ENCODE peak calls at places on chromosomes 7 and 10, in seven cellular contexts. K, E, H, M, X, R and D are unnamed samples.

GRCh38 chr7:153886506-153887391 is 165.4 kb upstream of the DPP6 start:
- DNase-seq in K (no peak), E (no peak), H (no peak), M (no peak), X (no peak), R (no peak), D (no peak)

GRCh38 chr10:89604200-89604599 is 40.8 kb downstream of the PANK1 start:
- DNase-seq in K (no peak), E (no peak), H (no peak), M (no peak), X (no peak), R (no peak), D (peak; percentile 25)

GRCh38 chr10:126315471-126316177 is 72.7 kb downstream of the ADAM12 start:
- DNase-seq in K (no peak), E (no peak), H (no peak), M (no peak), X (no peak), R (no peak), D (no peak)

GRCh38 chr7:86762129-86762528 is 118.4 kb downstream of the GRM3 start:
- DNase-seq in K (no peak), E (no peak), H (no peak), M (no peak), X (no peak), R (no peak), D (no peak)

GRCh38 chr10:48509974-48510692 is 94.7 kb downstream of the ARHGAP22 start:
- DNase-seq in K (no peak), E (no peak), H (peak; percentile 22), M (no peak), X (no peak), R (peak; percentile 25), D (no peak)

GRCh38 chr7:16433568-16434122 is 12.3 kb upstream of the CRPPA start:
- DNase-seq in K (no peak), E (no peak), H (no peak), M (no peak), X (no peak), R (no peak), D (no peak)

GRCh38 chr7:116633131-116633988 is 38.6 kb upstream of the MET start:
- DNase-seq in K (no peak), E (no peak), H (no peak), M (peak; percentile 13), X (peak; percentile 38), R (no peak), D (no peak)

GRCh38 chr10:9157656-9158055 is 1103.2 kb downstream of the GATA3 start:
- DNase-seq in K (no peak), E (no peak), H (no peak), M (no peak), X (no peak), R (no peak), D (no peak)

GRCh38 chr7:25858200-25858561 is 293.8 kb upstream of the NFE2L3 start:
- DNase-seq in K (no peak), E (no peak), H (no peak), M (no peak), X (no peak), R (no peak), D (no peak)

GRCh38 chr10:121351533-121351932 is 246.7 kb downstream of the FGFR2 start:
- DNase-seq in K (no peak), E (no peak), H (no peak), M (no peak), X (no peak), R (no peak), D (no peak)

GRCh38 chr7:33395340-33395739 is 266.0 kb downstream of the BBS9 start:
- DNase-seq in K (no peak), E (no peak), H (no peak), M (no peak), X (no peak), R (no peak), D (no peak)

GRCh38 chr10:112896273-112896672 is 53.8 kb upstream of the TCF7L2 start:
- DNase-seq in K (no peak), E (no peak), H (no peak), M (no peak), X (no peak), R (no peak), D (no peak)

GRCh38 chr10:76082956-76083355 is 651.5 kb downstream of the LRMDA start:
- DNase-seq in K (no peak), E (no peak), H (no peak), M (peak; percentile 13), X (no peak), R (no peak), D (no peak)

GRCh38 chr7:134613623-134614347 is 32.9 kb upstream of the BPGM start:
- DNase-seq in K (no peak), E (no peak), H (peak; percentile 61), M (peak; percentile 85), X (peak; percentile 66), R (no peak), D (no peak)

GRCh38 chr7:105245398-105246099 is 143.2 kb downstream of the SRPK2 start:
- DNase-seq in K (no peak), E (no peak), H (no peak), M (no peak), X (no peak), R (peak; percentile 11), D (no peak)

GRCh38 chr10:15627617-15628196 is 92.0 kb downstream of the ITGA8 start:
- DNase-seq in K (no peak), E (no peak), H (no peak), M (no peak), X (no peak), R (no peak), D (no peak)

GRCh38 chr7:151860771-151861170 is 16.1 kb downstream of the PRKAG2 start:
- DNase-seq in K (no peak), E (no peak), H (no peak), M (no peak), X (no peak), R (no peak), D (peak; percentile 4)

GRCh38 chr10:44051584-44052385 is 333.1 kb downstream of the CXCL12 start:
- DNase-seq in K (no peak), E (no peak), H (no peak), M (no peak), X (no peak), R (no peak), D (no peak)

GRCh38 chr10:93028881-93029280 is 31.7 kb upstream of the CYP26C1 start:
- DNase-seq in K (no peak), E (no peak), H (peak; percentile 9), M (no peak), X (no peak), R (no peak), D (no peak)

GRCh38 chr7:100892364-100893317 is 3.0 kb downstream of the ACHE start:
- DNase-seq in K (no peak), E (no peak), H (no peak), M (no peak), X (no peak), R (no peak), D (peak; percentile 31)

GRCh38 chr7:139568346-139568675 is 44.8 kb downstream of the CLEC2L start:
- DNase-seq in K (no peak), E (no peak), H (no peak), M (no peak), X (no peak), R (no peak), D (no peak)

GRCh38 chr7:98165827-98166667 is 45.2 kb upstream of the BHLHA15 start:
- DNase-seq in K (no peak), E (peak; percentile 61), H (peak; percentile 60), M (no peak), X (no peak), R (peak; percentile 53), D (peak; percentile 74)

GRCh38 chr7:5638994-5639393 is 142.5 kb downstream of the RNF216 start:
- DNase-seq in K (no peak), E (no peak), H (no peak), M (no peak), X (no peak), R (no peak), D (no peak)

GRCh38 chr7:139749545-139749944 is 28.3 kb downstream of the HIPK2 start:
- DNase-seq in K (no peak), E (no peak), H (no peak), M (no peak), X (no peak), R (no peak), D (no peak)

DNA sequence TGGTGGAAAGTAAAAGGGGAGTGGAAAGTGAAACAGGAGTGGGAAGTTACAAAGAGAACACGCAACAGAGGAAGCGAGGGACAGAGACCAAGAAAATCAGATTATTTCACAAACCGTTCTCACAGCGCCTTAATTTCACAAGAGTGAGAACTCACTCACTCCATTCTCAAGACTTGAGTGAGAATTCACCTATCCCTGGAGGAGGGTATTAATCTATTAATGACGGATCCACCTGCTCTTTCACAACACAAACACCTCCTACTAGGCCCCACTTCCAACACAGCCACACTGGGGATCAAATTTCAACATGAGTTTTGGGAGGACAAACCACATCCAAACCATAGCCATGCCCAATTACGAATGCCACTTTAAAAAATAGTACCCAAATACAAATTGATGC is 297.6 kb downstream of the GPAM start:
- DNase-seq in K (no peak), E (no peak), H (no peak), M (no peak), X (no peak), R (no peak), D (no peak)
- H3K9me3 ChIP-seq in K (peaks cover 19% of the 10 kb centered on the region), E (no peaks in the 10 kb centered on the region), H (no peaks in the 10 kb centered on the region), M (no peaks in the 10 kb centered on the region), X (no peaks in the 10 kb centered on the region), R (no peaks in the 10 kb centered on the region), D (no peaks in the 10 kb centered on the region)

GRCh38 chr7:157021071-157021891 is 10.8 kb upstream of the MNX1 start:
- DNase-seq in K (no peak), E (no peak), H (no peak), M (no peak), X (no peak), R (no peak), D (no peak)
- H3K4me3 ChIP-seq in K (peak overlapping the region; percentile 21), E (no peak overlapping the region), H (no peak overlapping the region), M (peak overlapping the region; percentile 34), X (peak overlapping the region; percentile 15), R (no peak overlapping the region), D (no peak overlapping the region)

GRCh38 chr7:56219017-56219416 is 102.8 kb upstream of the NUPR2 start:
- DNase-seq in K (no peak), E (no peak), H (no peak), M (no peak), X (no peak), R (no peak), D (no peak)

GRCh38 chr7:56213574-56213973 is 97.4 kb upstream of the NUPR2 start:
- DNase-seq in K (no peak), E (no peak), H (no peak), M (no peak), X (no peak), R (no peak), D (no peak)

GRCh38 chr7:56222866-56223265 is 106.6 kb upstream of the NUPR2 start:
- DNase-seq in K (no peak), E (no peak), H (no peak), M (no peak), X (no peak), R (no peak), D (no peak)

DNA sequence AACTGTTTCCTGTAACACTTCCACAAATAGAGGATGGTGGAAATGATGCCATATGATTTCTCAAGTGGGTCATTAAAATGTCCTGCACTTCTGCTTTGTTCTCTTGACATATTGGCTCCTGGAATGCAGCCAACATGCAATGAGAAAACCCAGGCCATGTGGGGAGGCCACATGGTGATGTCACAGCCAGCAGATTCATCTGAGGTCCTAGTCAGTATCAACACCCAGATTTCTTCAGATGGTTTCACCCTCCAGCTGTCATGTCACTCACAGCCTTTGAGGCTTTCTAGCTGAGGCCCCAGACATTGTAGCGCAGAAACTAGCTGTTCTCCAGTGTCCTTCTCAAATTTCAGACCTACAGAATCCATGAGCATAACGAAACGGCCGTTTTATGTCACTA is 102.3 kb upstream of the NUPR2 start:
- DNase-seq in K (no peak), E (no peak), H (no peak), M (no peak), X (peak; percentile 22), R (no peak), D (no peak)
- H3K9me3 ChIP-seq in K (peaks cover 33% of the 10 kb centered on the region), E (peaks cover 41% of the 10 kb centered on the region), H (peaks cover 3% of the 10 kb centered on the region), M (peaks cover 3% of the 10 kb centered on the region), X (no peaks in the 10 kb centered on the region), R (no peaks in the 10 kb centered on the region), D (peaks cover 42% of the 10 kb centered on the region)

GRCh38 chr7:150439926-150440325 is 10.5 kb upstream of the GIMAP8 start:
- DNase-seq in K (no peak), E (no peak), H (no peak), M (no peak), X (no peak), R (no peak), D (no peak)
- H3K4me3 ChIP-seq in K (no peak overlapping the region), E (no peak overlapping the region), H (no peak overlapping the region), M (no peak overlapping the region), X (no peak overlapping the region), R (no peak overlapping the region), D (no peak overlapping the region)